ENCODE peak calls at places on chromosomes 4 and X, in five cellular contexts. One of them, this sample, is unnamed.

GRCh38 chrX:3244203-3244743 is 102.2 kb downstream of the MXRA5 start:
- DNase-seq in NCI-H2171: no peak
- DNase-seq in hepatic stellate cell: peak
- DNase-seq in H54: no peak
- DNase-seq in effector memory CD4-positive, alpha-beta T cell: no peak
- DNase-seq in this sample: no peak

GRCh38 chr4:25358515-25359275 is 18.4 kb upstream of the ANAPC4 start:
- DNase-seq in NCI-H2171: peak
- DNase-seq in hepatic stellate cell: no peak
- DNase-seq in H54: no peak
- DNase-seq in effector memory CD4-positive, alpha-beta T cell: no peak
- DNase-seq in this sample: no peak

GRCh38 chrX:11867610-11868345 is 109.7 kb downstream of the MSL3 start:
- DNase-seq in NCI-H2171: no peak
- DNase-seq in hepatic stellate cell: no peak
- DNase-seq in H54: no peak
- DNase-seq in effector memory CD4-positive, alpha-beta T cell: no peak
- DNase-seq in this sample: no peak

GRCh38 chr4:2261110-2261852 is 628 bp downstream of the MXD4 start:
- DNase-seq in NCI-H2171: no peak
- DNase-seq in hepatic stellate cell: peak
- DNase-seq in H54: peak
- DNase-seq in effector memory CD4-positive, alpha-beta T cell: peak
- DNase-seq in this sample: no peak

GRCh38 chr4:184451726-184452125 is 22.6 kb downstream of the IRF2 start:
- DNase-seq in NCI-H2171: no peak
- DNase-seq in hepatic stellate cell: no peak
- DNase-seq in H54: no peak
- DNase-seq in effector memory CD4-positive, alpha-beta T cell: no peak
- DNase-seq in this sample: no peak

GRCh38 chr4:126727461-126727860 is 905.3 kb upstream of the INTU start:
- DNase-seq in NCI-H2171: no peak
- DNase-seq in hepatic stellate cell: no peak
- DNase-seq in H54: no peak
- DNase-seq in effector memory CD4-positive, alpha-beta T cell: no peak
- DNase-seq in this sample: no peak

GRCh38 chr4:76811604-76812412 is 86.1 kb downstream of the SOWAHB start:
- DNase-seq in NCI-H2171: peak
- DNase-seq in hepatic stellate cell: peak
- DNase-seq in H54: no peak
- DNase-seq in effector memory CD4-positive, alpha-beta T cell: no peak
- DNase-seq in this sample: no peak

GRCh38 chr4:4694296-4694772 is 152.5 kb upstream of the STX18 start:
- DNase-seq in NCI-H2171: no peak
- DNase-seq in hepatic stellate cell: no peak
- DNase-seq in H54: no peak
- DNase-seq in effector memory CD4-positive, alpha-beta T cell: no peak
- DNase-seq in this sample: no peak

GRCh38 chrX:135535077-135535630 is 14.7 kb downstream of the INTS6L start:
- DNase-seq in NCI-H2171: no peak
- DNase-seq in hepatic stellate cell: no peak
- DNase-seq in H54: no peak
- DNase-seq in effector memory CD4-positive, alpha-beta T cell: no peak
- DNase-seq in this sample: no peak

GRCh38 chr4:182918044-182918607 is 940 bp upstream of the DCTD start:
- DNase-seq in NCI-H2171: no peak
- DNase-seq in hepatic stellate cell: no peak
- DNase-seq in H54: no peak
- DNase-seq in effector memory CD4-positive, alpha-beta T cell: no peak
- DNase-seq in this sample: no peak

GRCh38 chrX:150767475-150768131 is 74.4 kb downstream of the MTMR1 start:
- DNase-seq in NCI-H2171: no peak
- DNase-seq in hepatic stellate cell: peak
- DNase-seq in H54: peak
- DNase-seq in effector memory CD4-positive, alpha-beta T cell: no peak
- DNase-seq in this sample: no peak

GRCh38 chr4:143587703-143588102 is 74.2 kb downstream of the SMARCA5 start:
- DNase-seq in NCI-H2171: no peak
- DNase-seq in hepatic stellate cell: no peak
- DNase-seq in H54: no peak
- DNase-seq in effector memory CD4-positive, alpha-beta T cell: no peak
- DNase-seq in this sample: no peak

GRCh38 chr4:163482197-163482596 is 8.6 kb upstream of the TKTL2 start:
- DNase-seq in NCI-H2171: no peak
- DNase-seq in hepatic stellate cell: no peak
- DNase-seq in H54: no peak
- DNase-seq in effector memory CD4-positive, alpha-beta T cell: no peak
- DNase-seq in this sample: no peak

GRCh38 chr4:168800926-168801325 is 209.1 kb downstream of the CBR4 start:
- DNase-seq in NCI-H2171: no peak
- DNase-seq in hepatic stellate cell: no peak
- DNase-seq in H54: no peak
- DNase-seq in effector memory CD4-positive, alpha-beta T cell: no peak
- DNase-seq in this sample: no peak